ENCODE peak calls at places on chromosomes 7 and 10, in nine cellular contexts. Y is uterus; C is stimulated activated CD4-positive, alpha-beta T cell treated with anti-CD3 and anti-CD28 coated beads, Interleukin-4, amount 100 ng/mL, for 1 hour; H is T-cell; L is astrocyte of the cerebellum; W is fibroblast of lung; Z is NAMALWA; M is lower lobe of right lung; Q is NCI-H2029. K is an unnamed sample.

GRCh38 chr10:103781329-103782061 is 73.9 kb downstream of the SH3PXD2A start:
- DNase-seq in Y (no peak), C (no peak), H (no peak), L (peak), W (peak), Z (peak), M (no peak), Q (no peak), K (no peak)

GRCh38 chr7:140476698-140477261 is 2.5 kb downstream of the MKRN1 start:
- DNase-seq in Y (no peak), C (no peak), H (no peak), L (no peak), W (no peak), Z (no peak), M (no peak), Q (no peak), K (no peak)

GRCh38 chr7:24283559-24283899 is 461 bp upstream of the NPY start:
- DNase-seq in Y (no peak), C (no peak), H (no peak), L (no peak), W (peak), Z (no peak), M (no peak), Q (no peak), K (no peak)

GRCh38 chr7:359776-360361 is 69.9 kb downstream of the FOXL3 start:
- DNase-seq in Y (no peak), C (peak), H (no peak), L (no peak), W (no peak), Z (no peak), M (peak), Q (no peak), K (no peak)

GRCh38 chr10:47026301-47027107 is 115.3 kb downstream of the PTPN20 start:
- DNase-seq in Y (no peak), C (no peak), H (no peak), L (no peak), W (no peak), Z (no peak), M (peak), Q (no peak), K (peak)

GRCh38 chr7:119783799-119784198 is 489.2 kb upstream of the KCND2 start:
- DNase-seq in Y (no peak), C (no peak), H (no peak), L (no peak), W (peak), Z (no peak), M (no peak), Q (peak), K (no peak)

GRCh38 chr10:21496285-21497176 is 29.0 kb downstream of the SKIDA1 start:
- DNase-seq in Y (no peak), C (peak), H (peak), L (no peak), W (peak), Z (peak), M (peak), Q (no peak), K (peak)

GRCh38 chr10:31023558-31023957 is 8.1 kb downstream of the ZNF438 start:
- DNase-seq in Y (no peak), C (no peak), H (no peak), L (no peak), W (no peak), Z (no peak), M (no peak), Q (no peak), K (no peak)

GRCh38 chr10:115417585-115418265 is 324.6 kb downstream of the ATRNL1 start:
- DNase-seq in Y (no peak), C (no peak), H (no peak), L (peak), W (peak), Z (peak), M (no peak), Q (peak), K (no peak)

GRCh38 chr10:100531761-100532160 is 2.1 kb upstream of the NDUFB8 start:
- DNase-seq in Y (no peak), C (no peak), H (no peak), L (no peak), W (peak), Z (peak), M (no peak), Q (no peak), K (no peak)

GRCh38 chr10:43061764-43062163 is 15.1 kb upstream of the RET start:
- DNase-seq in Y (no peak), C (no peak), H (no peak), L (no peak), W (no peak), Z (no peak), M (no peak), Q (no peak), K (no peak)

GRCh38 chr10:76492026-76492425 is 1060.6 kb downstream of the LRMDA start:
- DNase-seq in Y (no peak), C (no peak), H (no peak), L (peak), W (peak), Z (no peak), M (no peak), Q (no peak), K (no peak)

GRCh38 chr10:15254808-15255655 is 86.5 kb upstream of the NMT2 start:
- DNase-seq in Y (no peak), C (peak), H (peak), L (no peak), W (no peak), Z (no peak), M (no peak), Q (no peak), K (no peak)

GRCh38 chr7:114086491-114086905 is 167.7 kb upstream of the PPP1R3A start:
- DNase-seq in Y (peak), C (no peak), H (no peak), L (no peak), W (no peak), Z (no peak), M (peak), Q (no peak), K (no peak)